ENCODE peak calls at places on chromosomes 12 and 14, in six cellular contexts. G is activated CD8-positive, alpha-beta memory T cell treated with anti-CD3 and anti-CD28 coated beads for 4 hours; P is cardiac fibroblast; R is Right ventricle myocardium superior; C is ELR; D is stimulated activated CD8-positive, alpha-beta memory T cell treated with anti-CD3 and anti-CD28 coated beads, Interleukin-4, amount 100 ng/mL, for 48 hours. F is an unnamed sample.

GRCh38 chr12:26047401-26048226 is 77.2 kb downstream of the BHLHE41 start:
- DNase-seq in P (no peak), R (no peak), C (no peak), G (no peak), D (no peak), F (no peak)

GRCh38 chr14:92649934-92650545 is 98.4 kb downstream of the LGMN start:
- DNase-seq in G (no peak), P (peak), R (peak), D (no peak), C (no peak), F (no peak)

GRCh38 chr12:132337557-132337956 is 8.2 kb upstream of the GALNT9 start:
- DNase-seq in P (no peak), G (no peak), D (no peak), R (no peak), C (no peak), F (no peak)

GRCh38 chr14:96975116-96975515 is 177.9 kb downstream of the VRK1 start:
- DNase-seq in D (no peak), P (no peak), C (no peak), G (no peak), R (no peak), F (no peak)

GRCh38 chr12:45051490-45052105 is 699 bp upstream of the DBX2 start:
- DNase-seq in C (no peak), R (no peak), P (peak), G (no peak), D (no peak), F (no peak)

GRCh38 chr12:96421014-96421413 is 20.8 kb upstream of the CDK17 start:
- DNase-seq in D (no peak), P (no peak), C (no peak), G (no peak), R (no peak), F (no peak)

GRCh38 chr14:29999013-29999539 is 71.4 kb upstream of the PRKD1 start:
- DNase-seq in P (no peak), D (no peak), R (no peak), C (peak), G (no peak), F (no peak)

GRCh38 chr14:98182385-98183055 is 1089.5 kb downstream of the BCL11B start:
- DNase-seq in G (no peak), C (no peak), R (no peak), D (peak), P (peak), F (no peak)

GRCh38 chr14:90456551-90456950 is 59.7 kb downstream of the CALM1 start:
- DNase-seq in G (no peak), C (no peak), P (no peak), D (no peak), R (no peak), F (no peak)

GRCh38 chr12:121048442-121048841 is 9.4 kb upstream of the OASL start:
- DNase-seq in D (no peak), G (no peak), P (no peak), R (no peak), C (no peak), F (no peak)